ENCODE peak calls at places on chromosomes 13 and 19, in seven cellular contexts. L is HCT116; W is heart right ventricle; X is RWPE2; M is tibial nerve; T is pancreas; P is activated CD8-positive, alpha-beta T cell treated with anti-CD3 and anti-CD28 coated beads for 36 hours. S is an unnamed sample.

GRCh38 chr19:46355991-46356669 is 9.2 kb downstream of the PPP5C start:
- DNase-seq in X (no peak), W (no peak), P (no peak), M (no peak), L (no peak), T (no peak), S (no peak)

GRCh38 chr19:50820549-50821247 is 2.9 kb downstream of the KLK1 start:
- DNase-seq in T (peak; percentile 95), M (no peak), P (no peak), X (no peak), L (no peak), W (peak; percentile 24), S (no peak)

GRCh38 chr19:40609561-40610395 is 8.6 kb downstream of the LTBP4 start:
- DNase-seq in X (peak; percentile 91), L (peak; percentile 88), P (peak; percentile 96), W (peak; percentile 94), T (peak; percentile 96), M (peak; percentile 91), S (peak; percentile 71)

GRCh38 chr13:61908906-61909305 is 493.3 kb upstream of the PCDH20 start:
- DNase-seq in W (no peak), L (no peak), T (no peak), P (no peak), X (no peak), M (no peak), S (no peak)

GRCh38 chr13:92122454-92122853 is 724.0 kb downstream of the GPC5 start:
- DNase-seq in T (no peak), M (no peak), L (no peak), P (no peak), W (no peak), X (no peak), S (no peak)

GRCh38 chr19:7482584-7483439 is 6.0 kb downstream of the PEX11G start:
- DNase-seq in W (no peak), L (peak; percentile 24), P (no peak), X (peak; percentile 86), T (no peak), M (peak; percentile 19), S (no peak)

GRCh38 chr19:36058481-36059179 is 3.9 kb downstream of the WDR62 start:
- DNase-seq in X (no peak), T (no peak), W (no peak), L (no peak), M (no peak), P (no peak), S (no peak)

GRCh38 chr13:108283110-108283509 is 13.6 kb downstream of the TNFSF13B start:
- DNase-seq in X (no peak), M (no peak), L (no peak), P (no peak), T (no peak), W (no peak), S (no peak)

GRCh38 chr13:76973920-76974617 is 17.8 kb upstream of the CLN5 start:
- DNase-seq in M (no peak), T (no peak), L (no peak), P (no peak), W (no peak), X (no peak), S (no peak)

GRCh38 chr13:100833427-100833826 is 158.8 kb upstream of the TMTC4 start:
- DNase-seq in M (no peak), T (no peak), W (no peak), X (no peak), L (no peak), P (no peak), S (no peak)

GRCh38 chr13:100825551-100825950 is 151.0 kb upstream of the TMTC4 start:
- DNase-seq in L (no peak), P (no peak), X (no peak), T (no peak), W (no peak), M (no peak), S (no peak)

GRCh38 chr13:100827489-100828000 is 152.9 kb upstream of the TMTC4 start:
- DNase-seq in X (no peak), T (no peak), M (no peak), L (no peak), P (no peak), W (no peak), S (no peak)

GRCh38 chr13:100826441-100826840 is 151.8 kb upstream of the TMTC4 start:
- DNase-seq in T (no peak), P (no peak), L (no peak), W (no peak), M (no peak), X (no peak), S (no peak)

DNA sequence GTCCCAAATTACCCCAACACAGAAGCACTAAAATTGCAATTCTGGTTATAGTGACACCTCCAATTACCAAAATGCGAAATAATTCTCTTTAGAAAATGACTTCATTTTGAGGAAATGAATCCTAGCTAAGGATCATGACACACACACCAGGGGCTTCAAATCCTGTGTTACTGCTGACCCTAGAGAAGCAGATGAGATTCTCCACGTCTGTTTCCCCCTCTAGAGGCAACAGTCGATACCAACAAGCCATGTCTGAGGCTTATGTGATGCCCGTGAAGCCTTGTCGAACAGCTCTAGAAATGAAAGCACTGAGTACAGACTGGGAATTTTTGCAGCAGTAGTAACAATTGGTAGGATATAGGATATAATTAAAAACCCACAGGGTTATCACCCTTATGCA is 153.6 kb upstream of the TMTC4 start:
- DNase-seq in X (no peak), W (no peak), L (no peak), M (no peak), T (no peak), P (no peak), S (no peak)
- TF ChIP-seq CTCF in X (no peak), W (no peak), L (no peak), M (no peak), T (no peak), P (no peak), S (no peak)

GRCh38 chr13:43895940-43896339 is 16.2 kb downstream of the LACC1 start:
- DNase-seq in T (no peak), W (no peak), M (no peak), L (no peak), X (no peak), P (no peak), S (no peak)

GRCh38 chr13:43894438-43894837 is 14.7 kb downstream of the LACC1 start:
- DNase-seq in L (no peak), M (no peak), P (no peak), W (no peak), X (no peak), T (no peak), S (no peak)
- TF ChIP-seq CTCF in L (no peak), M (no peak), P (no peak), W (no peak), X (peak; percentile 30), T (peak; percentile 11), S (peak; percentile 76)

GRCh38 chr19:54100560-54100959 is at the start of gene OSCAR:
- DNase-seq in P (no peak), W (no peak), M (no peak), T (peak; percentile 17), X (no peak), L (no peak), S (no peak)

GRCh38 chr19:54106716-54107115 is 4.1 kb downstream of the NDUFA3 start:
- DNase-seq in L (no peak), M (no peak), P (no peak), X (no peak), T (no peak), W (no peak), S (no peak)

GRCh38 chr19:54105796-54106195 is 3.1 kb downstream of the NDUFA3 start:
- DNase-seq in T (no peak), X (no peak), W (no peak), P (no peak), M (no peak), L (no peak), S (no peak)

GRCh38 chr19:54104998-54105715 is 2.5 kb downstream of the NDUFA3 start:
- DNase-seq in W (no peak), T (no peak), L (no peak), X (no peak), P (no peak), M (no peak), S (no peak)

DNA sequence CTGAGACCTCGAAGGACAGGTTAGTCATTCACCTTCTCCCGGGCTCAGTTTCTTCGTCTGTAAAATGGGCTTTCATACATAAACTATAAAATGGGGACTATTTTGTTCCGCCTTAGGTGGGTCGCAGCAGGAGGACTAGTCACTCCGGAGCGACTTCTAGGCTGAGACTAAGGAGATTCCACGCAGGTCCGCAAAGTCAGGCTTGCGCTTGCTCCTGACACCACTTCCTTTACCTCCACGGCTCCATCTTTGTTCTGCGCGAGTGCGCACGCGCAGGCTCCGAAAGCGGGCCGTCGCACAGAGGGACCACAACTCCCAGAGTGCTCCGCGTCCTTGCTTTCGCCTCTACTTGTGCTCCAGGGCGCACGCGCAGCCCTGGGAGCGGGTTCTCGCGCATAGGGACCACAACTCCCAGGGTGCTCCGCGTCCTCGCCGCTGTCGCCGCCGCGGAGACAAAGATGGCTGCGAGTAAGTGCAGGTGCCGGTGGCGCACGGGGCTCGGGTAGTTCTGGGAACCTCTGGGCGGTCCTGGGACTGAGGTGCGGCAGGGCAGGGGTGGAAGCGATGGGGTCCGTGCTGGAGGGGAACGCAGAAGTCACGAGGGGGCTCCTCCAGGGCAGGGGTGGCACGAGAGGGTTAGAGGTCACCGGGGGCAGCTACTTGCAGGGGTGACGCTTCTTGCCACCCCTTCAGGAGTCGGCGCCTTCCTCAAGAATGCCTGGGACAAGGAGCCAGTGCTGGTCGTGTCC is at the start of gene NDUFA3:
- DNase-seq in P (peak; percentile 98), W (peak; percentile 97), T (peak; percentile 97), L (peak; percentile 95), X (peak; percentile 98), M (peak; percentile 92), S (peak; percentile 98)
- TF ChIP-seq CTCF in P (no peak), W (no peak), T (no peak), L (no peak), X (no peak), M (peak; percentile 23), S (no peak)

GRCh38 chr13:33285420-33286124 is at the start of gene STARD13:
- DNase-seq in L (peak; percentile 59), M (peak; percentile 95), T (peak; percentile 94), W (peak; percentile 97), P (peak; percentile 7), X (peak; percentile 94), S (peak; percentile 98)
- TF ChIP-seq CTCF in L (no peak), M (peak; percentile 75), T (no peak), W (peak; percentile 23), P (no peak), X (peak; percentile 31), S (peak; percentile 60)

DNA sequence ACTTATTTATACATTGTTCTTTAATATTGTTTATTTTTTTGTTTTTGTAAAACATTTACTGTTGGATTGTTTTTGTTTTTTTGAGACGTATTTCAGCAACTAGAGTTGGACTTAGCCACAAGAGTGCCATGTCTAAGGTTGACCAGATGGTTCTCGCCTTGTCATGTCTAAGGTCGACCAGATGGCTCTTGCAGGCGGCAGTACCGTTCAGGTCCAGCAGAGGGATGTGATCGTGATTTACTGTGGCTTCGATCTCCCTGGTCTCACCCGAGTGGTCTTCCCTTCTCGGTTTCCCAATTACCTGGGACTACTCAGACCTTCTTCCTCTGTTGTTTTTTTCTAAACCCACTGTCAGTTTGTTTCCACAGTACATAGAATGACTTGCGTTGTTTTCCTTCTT is 1438.6 kb downstream of the UQCRFS1 start:
- DNase-seq in P (peak; percentile 14), T (no peak), X (no peak), M (no peak), L (no peak), W (no peak), S (no peak)
- TF ChIP-seq CTCF in P (no peak), T (no peak), X (no peak), M (no peak), L (no peak), W (no peak), S (peak; percentile 50)